ENCODE peak calls at places on chromosomes 5 and 9, in ten cellular contexts. M is uterus; P is lower lobe of right lung; X is HFF-Myc; V is CD8-positive, alpha-beta T cell; L is cardiac fibroblast; O is choroid plexus epithelial cell; G is astrocyte of the spinal cord; Q is pancreas; R is HCT116. W is an unnamed sample.

GRCh38 chr5:134545070-134545868 is 19.8 kb downstream of the JADE2 start:
- DNase-seq in M (peak; percentile 86), P (no peak), X (no peak), V (no peak), L (peak; percentile 89), O (no peak), G (no peak), Q (no peak), R (no peak), W (no peak)

GRCh38 chr5:116520706-116521105 is 53.9 kb downstream of the SEMA6A start:
- DNase-seq in M (peak; percentile 19), P (no peak), X (no peak), V (no peak), L (no peak), O (no peak), G (no peak), Q (no peak), R (no peak), W (no peak)

GRCh38 chr5:5103249-5103648 is 36.9 kb upstream of the ADAMTS16 start:
- DNase-seq in M (no peak), P (no peak), X (no peak), V (no peak), L (no peak), O (peak; percentile 0), G (peak; percentile 50), Q (no peak), R (no peak), W (no peak)

GRCh38 chr9:133113163-133113927 is 7.7 kb downstream of the RALGDS start:
- DNase-seq in M (peak; percentile 67), P (peak; percentile 83), X (no peak), V (no peak), L (peak; percentile 62), O (peak; percentile 57), G (peak; percentile 74), Q (peak; percentile 61), R (no peak), W (peak; percentile 87)

GRCh38 chr5:91103353-91104061 is 279.6 kb downstream of the ARRDC3 start:
- DNase-seq in M (no peak), P (no peak), X (no peak), V (no peak), L (peak; percentile 64), O (peak; percentile 49), G (no peak), Q (no peak), R (no peak), W (no peak)

GRCh38 chr5:149675467-149676201 is 54.5 kb upstream of the PPARGC1B start:
- DNase-seq in M (no peak), P (peak; percentile 57), X (no peak), V (no peak), L (no peak), O (no peak), G (no peak), Q (no peak), R (no peak), W (no peak)

GRCh38 chr5:58924306-58924705 is 341.4 kb downstream of the RAB3C start:
- DNase-seq in M (no peak), P (no peak), X (no peak), V (no peak), L (no peak), O (no peak), G (peak; percentile 22), Q (no peak), R (no peak), W (no peak)

GRCh38 chr5:38373733-38374132 is 115.4 kb downstream of the EGFLAM start:
- DNase-seq in M (no peak), P (no peak), X (no peak), V (no peak), L (peak; percentile 47), O (peak; percentile 71), G (peak; percentile 51), Q (no peak), R (no peak), W (no peak)

GRCh38 chr9:122132539-122132938 is 27.0 kb downstream of the NDUFA8 start:
- DNase-seq in M (no peak), P (no peak), X (no peak), V (no peak), L (no peak), O (no peak), G (no peak), Q (no peak), R (no peak), W (no peak)

GRCh38 chr9:122133984-122134535 is 25.5 kb downstream of the NDUFA8 start:
- DNase-seq in M (no peak), P (no peak), X (no peak), V (no peak), L (no peak), O (no peak), G (no peak), Q (no peak), R (no peak), W (no peak)

GRCh38 chr9:122135529-122135859 is 24.1 kb downstream of the NDUFA8 start:
- DNase-seq in M (no peak), P (no peak), X (no peak), V (no peak), L (no peak), O (no peak), G (no peak), Q (no peak), R (no peak), W (no peak)

GRCh38 chr9:122133263-122133983 is 26.2 kb downstream of the NDUFA8 start:
- DNase-seq in M (peak; percentile 73), P (no peak), X (no peak), V (no peak), L (no peak), O (no peak), G (no peak), Q (no peak), R (no peak), W (no peak)

DNA sequence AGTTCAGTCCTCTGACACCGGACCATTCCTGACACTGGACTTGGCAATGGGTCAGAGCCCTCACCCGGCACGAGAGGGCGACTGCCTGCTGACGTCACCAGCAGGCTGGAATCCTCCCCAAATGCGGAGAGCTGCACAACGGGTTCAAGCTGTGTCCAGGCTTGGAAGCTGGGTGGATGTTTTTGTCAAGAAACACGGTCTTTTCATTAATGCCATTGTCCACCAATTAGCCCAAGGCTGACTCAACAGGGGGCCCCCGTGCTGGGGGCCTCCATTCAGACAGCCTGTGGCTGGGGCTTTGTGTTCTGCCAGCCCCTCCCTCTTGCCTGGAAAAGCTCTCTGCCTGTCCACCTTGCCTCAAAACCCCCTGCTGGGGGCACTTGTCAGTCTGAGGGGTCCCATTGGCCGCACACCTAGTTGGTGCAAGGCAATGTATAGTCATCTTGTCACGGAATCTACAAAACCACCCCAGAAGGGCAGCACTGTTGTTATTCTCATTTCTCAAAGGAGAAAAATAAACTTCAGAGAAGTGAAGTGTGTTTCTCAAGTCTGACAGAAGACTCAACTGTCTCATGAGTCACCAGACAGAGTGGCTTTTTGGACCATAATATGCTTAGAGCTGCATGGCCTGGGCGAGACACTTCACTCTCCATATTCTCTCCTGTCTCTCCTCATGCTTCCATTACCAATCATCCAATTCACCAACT is 24.6 kb downstream of the NDUFA8 start:
- DNase-seq in M (no peak), P (no peak), X (no peak), V (no peak), L (peak; percentile 41), O (no peak), G (peak; percentile 7), Q (no peak), R (no peak), W (no peak)
- TF ChIP-seq CTCF in M (no peak), P (no peak), X (no peak), V (no peak), L (no peak), O (no peak), G (no peak), Q (no peak), R (no peak), W (no peak)

DNA sequence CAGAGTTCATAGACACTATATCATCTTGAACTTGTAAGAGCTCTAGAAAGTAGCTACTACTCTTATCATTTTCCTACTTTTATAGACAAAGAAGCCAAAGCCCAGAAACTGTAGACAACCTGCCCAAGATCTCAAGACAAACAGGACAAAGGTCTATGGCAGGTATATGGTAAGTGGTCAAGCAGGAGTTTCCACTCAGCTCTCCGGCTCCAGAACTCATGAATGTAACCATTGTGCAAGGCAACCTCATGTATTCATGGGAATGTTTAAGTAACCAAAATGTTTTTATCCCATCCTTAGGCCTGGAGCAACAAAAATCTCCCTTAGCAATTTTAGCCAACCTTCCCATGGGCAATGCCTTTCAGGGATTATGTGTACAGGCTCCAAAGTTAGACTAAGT is 163.4 kb upstream of the PUM3 start:
- DNase-seq in M (no peak), P (no peak), X (no peak), V (no peak), L (no peak), O (no peak), G (no peak), Q (no peak), R (no peak), W (no peak)
- TF ChIP-seq CTCF in M (no peak), P (no peak), X (no peak), V (no peak), L (no peak), O (no peak), G (no peak), Q (no peak), R (no peak), W (no peak)

DNA sequence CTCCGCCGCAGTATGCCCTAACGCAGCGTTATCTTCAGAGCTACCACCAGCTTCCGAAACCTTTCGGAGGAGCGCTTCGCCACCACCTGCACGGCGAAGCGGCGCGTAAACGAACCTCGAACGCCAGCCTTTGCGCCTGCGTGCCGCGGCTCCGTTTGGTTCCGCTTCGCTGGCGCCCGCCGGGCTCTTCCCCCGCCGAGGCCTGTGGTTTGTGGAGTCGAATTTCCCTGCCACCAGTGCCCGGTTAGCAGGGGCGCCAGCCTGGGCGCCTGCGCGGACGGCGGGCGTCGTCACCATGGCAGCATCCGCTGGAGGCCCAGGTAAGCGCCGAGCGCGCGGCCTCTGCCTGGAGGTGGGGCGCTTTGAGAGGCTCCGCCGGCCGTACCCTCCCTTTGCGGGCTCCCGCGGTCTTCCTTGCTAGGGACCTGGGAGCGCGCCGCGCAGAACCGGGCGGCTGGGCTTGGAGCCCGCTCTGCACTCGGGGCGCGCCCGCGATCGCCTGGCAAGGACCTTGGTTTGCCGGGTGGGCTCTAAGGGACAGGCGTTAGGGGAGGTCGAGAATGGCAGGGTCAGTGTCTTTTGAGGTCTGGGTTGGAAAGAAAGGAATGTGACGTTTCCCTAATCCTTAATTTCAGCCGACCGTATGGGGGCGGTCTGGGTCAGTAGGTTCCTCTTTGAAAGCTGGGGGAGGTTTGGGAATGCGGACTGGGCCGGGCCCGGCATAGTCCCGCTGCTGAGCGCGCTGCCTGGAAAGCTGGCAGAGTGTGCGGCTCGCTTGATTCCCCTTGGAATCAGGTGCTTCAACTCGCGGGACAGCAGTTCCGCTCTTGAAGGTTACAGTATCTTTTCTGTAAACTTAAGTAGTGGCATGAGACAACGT is at the start of gene FAM151B:
- DNase-seq in M (peak; percentile 74), P (peak; percentile 95), X (peak; percentile 51), V (peak; percentile 72), L (peak; percentile 91), O (peak; percentile 86), G (peak; percentile 91), Q (peak; percentile 97), R (peak; percentile 93), W (peak; percentile 73)
- TF ChIP-seq CTCF in M (no peak), P (peak; percentile 17), X (no peak), V (no peak), L (peak; percentile 33), O (peak; percentile 36), G (no peak), Q (no peak), R (peak; percentile 22), W (no peak)

GRCh38 chr9:122988141-122988540 is 45.3 kb upstream of the GPR21 start:
- DNase-seq in M (no peak), P (no peak), X (no peak), V (no peak), L (no peak), O (no peak), G (no peak), Q (no peak), R (no peak), W (no peak)

GRCh38 chr9:122986010-122986409 is 45.2 kb downstream of the RABGAP1 start:
- DNase-seq in M (no peak), P (no peak), X (no peak), V (no peak), L (no peak), O (no peak), G (no peak), Q (no peak), R (no peak), W (no peak)

GRCh38 chr9:122991370-122991830 is 42.1 kb upstream of the GPR21 start:
- DNase-seq in M (peak; percentile 69), P (no peak), X (peak; percentile 61), V (no peak), L (peak; percentile 92), O (peak; percentile 92), G (peak; percentile 91), Q (no peak), R (peak; percentile 31), W (no peak)

DNA sequence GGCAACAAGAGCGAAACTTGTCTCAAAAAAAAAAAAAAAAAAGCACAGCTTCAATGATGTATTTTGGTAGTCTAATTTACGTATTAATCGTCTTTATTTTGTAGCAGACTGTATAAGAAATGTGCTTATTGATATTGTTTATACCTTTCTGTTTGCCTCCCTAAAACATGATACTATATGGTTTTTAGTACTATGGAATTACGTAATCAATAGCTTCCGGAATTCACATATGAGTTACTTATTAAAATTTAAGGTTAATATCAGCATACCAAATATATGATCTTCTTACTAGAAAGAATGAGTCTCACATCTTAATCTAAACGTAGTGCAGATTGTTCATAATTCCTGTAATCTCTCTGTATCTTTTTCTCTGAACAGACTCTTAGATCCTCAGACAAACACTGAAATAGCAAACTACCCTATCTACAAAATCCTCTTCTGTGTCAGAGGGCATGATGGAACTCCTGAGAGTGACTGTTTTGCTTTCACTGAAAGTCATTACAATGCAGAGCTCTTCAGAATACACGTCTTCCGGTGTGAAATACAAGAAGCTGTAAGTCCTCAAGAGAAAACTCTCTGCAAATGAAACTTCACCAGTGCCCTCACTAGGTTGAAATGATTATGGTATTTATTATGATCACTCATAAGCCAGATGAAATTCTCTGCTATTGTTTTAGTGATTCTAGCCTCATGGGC is 44.4 kb upstream of the GPR21 start:
- DNase-seq in M (no peak), P (no peak), X (no peak), V (no peak), L (no peak), O (peak; percentile 61), G (no peak), Q (no peak), R (no peak), W (no peak)
- TF ChIP-seq CTCF in M (no peak), P (no peak), X (no peak), V (no peak), L (no peak), O (no peak), G (no peak), Q (no peak), R (no peak), W (no peak)

W was measured in CD14-positive monocyte.